ENCODE peak calls at places on chromosomes 11 and 22, in nine cellular contexts. F, D, U, C, V, G, Z, Q and H are unnamed samples.

GRCh38 chr22:19929586-19930302 is 11.8 kb upstream of the COMT start:
- DNase-seq in Z (no peak), C (no peak), V (no peak), G (no peak), Q (peak), U (no peak), F (no peak), D (no peak), H (no peak)

GRCh38 chr22:37354271-37355069 is 72.2 kb downstream of the CYTH4 start:
- DNase-seq in Z (no peak), D (no peak), F (no peak), G (no peak), C (no peak), V (no peak), Q (no peak), U (no peak), H (no peak)

GRCh38 chr11:1896895-1897294 is 5.2 kb upstream of the PRR33 start:
- DNase-seq in G (no peak), U (no peak), C (no peak), D (no peak), Z (no peak), V (no peak), Q (peak), F (no peak), H (no peak)

GRCh38 chr11:39361557-39361956 is 2097.9 kb downstream of the LRRC4C start:
- DNase-seq in F (no peak), Z (no peak), V (no peak), D (no peak), G (no peak), C (no peak), U (no peak), Q (no peak), H (no peak)

GRCh38 chr22:47299879-47300697 is 537.6 kb downstream of the TBC1D22A start:
- DNase-seq in V (no peak), G (no peak), Q (peak), Z (no peak), F (no peak), U (no peak), C (no peak), D (no peak), H (no peak)

GRCh38 chr11:116852261-116853125 is 15.1 kb upstream of the APOA1 start:
- DNase-seq in Z (no peak), V (no peak), G (peak), D (no peak), Q (no peak), U (no peak), C (no peak), F (peak), H (no peak)

GRCh38 chr11:33835143-33835878 is 56.6 kb downstream of the LMO2 start:
- DNase-seq in D (no peak), V (peak), F (peak), Z (no peak), Q (no peak), C (no peak), G (peak), U (no peak), H (no peak)

GRCh38 chr11:131481317-131481716 is 110.9 kb downstream of the NTM start:
- DNase-seq in Q (no peak), Z (no peak), U (no peak), D (no peak), V (no peak), C (no peak), F (no peak), G (peak), H (no peak)

GRCh38 chr11:65588199-65589054 is 7.2 kb downstream of the KCNK7 start:
- DNase-seq in U (peak), F (peak), G (peak), C (peak), V (peak), Q (peak), Z (peak), D (peak), H (no peak)

GRCh38 chr22:40400173-40400572 is 29.8 kb downstream of the SGSM3 start:
- DNase-seq in F (no peak), Z (no peak), Q (no peak), G (no peak), C (no peak), U (no peak), V (no peak), D (no peak), H (no peak)

GRCh38 chr11:44797051-44797450 is 70.3 kb downstream of the TSPAN18 start:
- DNase-seq in F (no peak), Q (no peak), Z (no peak), U (no peak), G (no peak), C (no peak), D (no peak), V (no peak), H (no peak)

GRCh38 chr11:45022294-45023064 is 71.8 kb upstream of the TP53I11 start:
- DNase-seq in Q (no peak), U (no peak), Z (no peak), V (no peak), D (no peak), F (no peak), C (no peak), G (peak), H (peak)

GRCh38 chr11:115390441-115390840 is 113.8 kb downstream of the CADM1 start:
- DNase-seq in D (no peak), C (no peak), Z (no peak), Q (no peak), G (no peak), F (no peak), U (peak), V (no peak), H (no peak)

GRCh38 chr11:11620966-11621880 is 582 bp downstream of the GALNT18 start:
- DNase-seq in V (peak), F (no peak), Q (peak), Z (no peak), G (no peak), U (no peak), C (no peak), D (no peak), H (no peak)

GRCh38 chr22:24244144-24244787 is 616 bp downstream of the GGT5 start:
- DNase-seq in D (no peak), Q (no peak), F (peak), G (peak), V (no peak), Z (no peak), C (peak), U (no peak), H (no peak)

GRCh38 chr22:43829904-43830851 is 18.1 kb upstream of the EFCAB6 start:
- DNase-seq in G (peak), F (peak), U (no peak), Z (no peak), Q (peak), D (no peak), V (peak), C (no peak), H (no peak)

GRCh38 chr22:38089474-38089851 is 5.5 kb upstream of the SLC16A8 start:
- DNase-seq in Q (no peak), Z (no peak), U (no peak), D (no peak), G (no peak), C (no peak), F (no peak), V (no peak), H (no peak)

GRCh38 chr11:35486446-35486845 is 39.0 kb downstream of the PAMR1 start:
- DNase-seq in V (no peak), Q (no peak), Z (no peak), F (no peak), U (no peak), C (no peak), G (no peak), D (no peak), H (no peak)

GRCh38 chr11:114216804-114217195 is 79.4 kb upstream of the NNMT start:
- DNase-seq in G (no peak), D (no peak), Q (no peak), Z (no peak), U (no peak), C (no peak), V (no peak), F (no peak), H (no peak)

GRCh38 chr11:3855808-3856491 is 486 bp downstream of the STIM1 start:
- DNase-seq in D (no peak), U (no peak), V (peak), G (no peak), F (no peak), Q (peak), C (peak), Z (no peak), H (no peak)

GRCh38 chr11:36427079-36427478 is 83.0 kb downstream of the TRAF6 start:
- DNase-seq in Q (no peak), Z (no peak), D (no peak), C (no peak), U (no peak), V (no peak), F (peak), G (peak), H (no peak)

GRCh38 chr11:86637976-86638375 is 34.4 kb downstream of the ME3 start:
- DNase-seq in C (no peak), F (no peak), Q (no peak), D (no peak), Z (no peak), G (no peak), U (no peak), V (no peak), H (no peak)

GRCh38 chr22:37972527-37972926 is 11.8 kb downstream of the SOX10 start:
- DNase-seq in F (peak), D (no peak), Z (no peak), Q (peak), U (no peak), V (peak), C (no peak), G (peak), H (no peak)

GRCh38 chr11:123653997-123654565 is 343 bp downstream of the SCN3B start:
- DNase-seq in D (peak), F (peak), C (peak), U (no peak), Z (no peak), Q (peak), V (peak), G (peak), H (no peak)

GRCh38 chr22:47398921-47399790 is 636.7 kb downstream of the TBC1D22A start:
- DNase-seq in C (no peak), Z (no peak), U (no peak), G (no peak), V (no peak), F (no peak), D (no peak), Q (peak), H (no peak)

GRCh38 chr22:20212754-20213699 is 55.1 kb downstream of the RTN4R start:
- DNase-seq in V (no peak), C (no peak), Q (peak), Z (no peak), G (no peak), D (no peak), F (no peak), U (no peak), H (no peak)

GRCh38 chr11:113856966-113857759 is 18.2 kb downstream of the USP28 start:
- DNase-seq in D (no peak), V (no peak), F (no peak), Q (no peak), Z (no peak), U (no peak), C (no peak), G (no peak), H (no peak)

GRCh38 chr22:37546436-37547248 is 13.6 kb upstream of the CDC42EP1 start:
- DNase-seq in U (peak), V (no peak), Z (no peak), Q (peak), G (peak), F (peak), D (no peak), C (peak), H (no peak)

GRCh38 chr11:63961608-63962412 is 12.6 kb upstream of the COX8A start:
- DNase-seq in Q (no peak), U (no peak), C (peak), F (peak), G (peak), D (no peak), V (peak), Z (no peak), H (no peak)

GRCh38 chr11:62152245-62153086 is 28.7 kb downstream of the INCENP start:
- DNase-seq in G (no peak), Q (no peak), C (no peak), V (no peak), F (no peak), D (no peak), Z (no peak), U (no peak), H (no peak)

GRCh38 chr22:24878969-24879368 is 67.5 kb downstream of the LHFPL7 start:
- DNase-seq in Q (no peak), D (no peak), C (no peak), F (no peak), Z (no peak), V (no peak), G (no peak), U (no peak), H (no peak)

GRCh38 chr11:19510468-19510867 is 202.2 kb upstream of the NAV2 start:
- DNase-seq in V (no peak), C (no peak), U (no peak), Q (no peak), Z (no peak), G (no peak), D (no peak), F (no peak), H (no peak)